ENCODE peak calls at places on chromosome 6, in ten cellular contexts. N is stimulated activated CD4-positive, alpha-beta T cell treated with anti-CD3 and anti-CD28 coated beads, Interleukin-4, amount 100 ng/mL, for 48 hours; U is HL-60; Z is neural progenitor cell; S is germinal center; G is GM23248; Q is lower lobe of right lung; J is NCI-H1092 treated with DMSO at 0.1 percent for 48 hours; C is NCI-H1436; L is NCI-H2081. E is an unnamed sample.

GRCh38 chr6:17865798-17866725 is 121.4 kb downstream of the KIF13A start:
- DNase-seq in U (no peak), L (no peak), C (no peak), G (peak), N (no peak), Q (no peak), Z (no peak), S (no peak), J (no peak), E (no peak)

GRCh38 chr6:134935076-134935475 is 14.8 kb downstream of the ALDH8A1 start:
- DNase-seq in S (no peak), G (no peak), U (no peak), C (peak), Q (no peak), L (no peak), Z (no peak), N (no peak), J (no peak), E (no peak)

GRCh38 chr6:54307412-54308036 is 717 bp upstream of the TINAG start:
- DNase-seq in L (no peak), Z (no peak), U (no peak), N (no peak), J (no peak), Q (no peak), G (no peak), C (no peak), S (no peak), E (no peak)

GRCh38 chr6:138382498-138383265 is 5.0 kb downstream of the SMIM28 start:
- DNase-seq in G (no peak), S (no peak), Q (no peak), C (no peak), J (no peak), Z (no peak), U (no peak), N (no peak), L (no peak), E (peak)

GRCh38 chr6:45988635-45989034 is 27.0 kb downstream of the CLIC5 start:
- DNase-seq in Q (no peak), J (no peak), C (no peak), L (no peak), N (no peak), U (no peak), G (no peak), Z (peak), S (no peak), E (peak)

GRCh38 chr6:124829822-124830221 is 132.4 kb upstream of the RNF217 start:
- DNase-seq in J (no peak), U (no peak), L (no peak), G (no peak), S (no peak), C (no peak), Z (no peak), Q (no peak), N (no peak), E (no peak)

GRCh38 chr6:35046862-35047261 is 94.3 kb downstream of the TCP11 start:
- DNase-seq in G (peak), Z (no peak), L (no peak), N (no peak), C (no peak), U (no peak), S (no peak), Q (no peak), J (no peak), E (no peak)

GRCh38 chr6:42375007-42375635 is 76.6 kb downstream of the TRERF1 start:
- DNase-seq in L (no peak), U (peak), G (no peak), Q (no peak), N (no peak), S (no peak), C (no peak), J (no peak), Z (no peak), E (no peak)

GRCh38 chr6:142289687-142290086 is 12.1 kb upstream of the ADGRG6 start:
- DNase-seq in G (no peak), S (no peak), U (no peak), N (no peak), J (no peak), C (no peak), Z (no peak), Q (no peak), L (no peak), E (no peak)

E was measured in H9.